ENCODE peak calls at places on chromosomes 13 and 19, in ten cellular contexts. One of them, this sample, is unnamed.

GRCh38 chr19:14107581-14108461 is 9.7 kb downstream of the PRKACA start:
- DNase-seq in C1 segment of cervical spinal cord: no peak
- DNase-seq in H54: no peak
- DNase-seq in tibial artery: no peak
- DNase-seq in left cardiac atrium: peak
- DNase-seq in transverse colon: no peak
- DNase-seq in AG10803: no peak
- DNase-seq in stimulated activated CD4-positive, alpha-beta T cell treated with anti-CD3 and anti-CD28 coated beads, Interleukin-4, amount 100 ng/mL, for 24 hours: no peak
- DNase-seq in germinal center: no peak
- DNase-seq in mucosa of gallbladder: no peak
- DNase-seq in this sample: no peak

GRCh38 chr19:55472463-55472862 is 4.0 kb upstream of the ZNF628 start:
- DNase-seq in AG10803: peak
- DNase-seq in C1 segment of cervical spinal cord: no peak
- DNase-seq in tibial artery: no peak
- DNase-seq in left cardiac atrium: no peak
- DNase-seq in stimulated activated CD4-positive, alpha-beta T cell treated with anti-CD3 and anti-CD28 coated beads, Interleukin-4, amount 100 ng/mL, for 24 hours: no peak
- DNase-seq in H54: peak
- DNase-seq in mucosa of gallbladder: no peak
- DNase-seq in germinal center: no peak
- DNase-seq in transverse colon: no peak
- DNase-seq in this sample: no peak

GRCh38 chr13:95191821-95192220 is 109.4 kb downstream of the ABCC4 start:
- DNase-seq in AG10803: peak
- DNase-seq in C1 segment of cervical spinal cord: peak
- DNase-seq in germinal center: peak
- DNase-seq in tibial artery: peak
- DNase-seq in transverse colon: peak
- DNase-seq in left cardiac atrium: peak
- DNase-seq in H54: peak
- DNase-seq in mucosa of gallbladder: peak
- DNase-seq in stimulated activated CD4-positive, alpha-beta T cell treated with anti-CD3 and anti-CD28 coated beads, Interleukin-4, amount 100 ng/mL, for 24 hours: peak
- DNase-seq in this sample: peak

GRCh38 chr13:41709511-41709910 is 251.4 kb downstream of the VWA8 start:
- DNase-seq in transverse colon: no peak
- DNase-seq in tibial artery: no peak
- DNase-seq in H54: no peak
- DNase-seq in stimulated activated CD4-positive, alpha-beta T cell treated with anti-CD3 and anti-CD28 coated beads, Interleukin-4, amount 100 ng/mL, for 24 hours: no peak
- DNase-seq in mucosa of gallbladder: no peak
- DNase-seq in left cardiac atrium: no peak
- DNase-seq in C1 segment of cervical spinal cord: no peak
- DNase-seq in AG10803: peak
- DNase-seq in germinal center: no peak
- DNase-seq in this sample: no peak

GRCh38 chr19:23055946-23056345 is 53.0 kb upstream of the ZNF728 start:
- DNase-seq in mucosa of gallbladder: no peak
- DNase-seq in left cardiac atrium: no peak
- DNase-seq in tibial artery: no peak
- DNase-seq in C1 segment of cervical spinal cord: no peak
- DNase-seq in AG10803: no peak
- DNase-seq in transverse colon: no peak
- DNase-seq in H54: no peak
- DNase-seq in stimulated activated CD4-positive, alpha-beta T cell treated with anti-CD3 and anti-CD28 coated beads, Interleukin-4, amount 100 ng/mL, for 24 hours: no peak
- DNase-seq in germinal center: no peak
- DNase-seq in this sample: no peak

GRCh38 chr13:51557875-51558604 is 26.2 kb upstream of the WDFY2 start:
- DNase-seq in H54: peak
- DNase-seq in stimulated activated CD4-positive, alpha-beta T cell treated with anti-CD3 and anti-CD28 coated beads, Interleukin-4, amount 100 ng/mL, for 24 hours: no peak
- DNase-seq in C1 segment of cervical spinal cord: no peak
- DNase-seq in germinal center: no peak
- DNase-seq in left cardiac atrium: no peak
- DNase-seq in tibial artery: no peak
- DNase-seq in AG10803: peak
- DNase-seq in transverse colon: no peak
- DNase-seq in mucosa of gallbladder: no peak
- DNase-seq in this sample: peak

GRCh38 chr13:82216165-82216564 is 1666.1 kb downstream of the SLITRK1 start:
- DNase-seq in mucosa of gallbladder: no peak
- DNase-seq in C1 segment of cervical spinal cord: no peak
- DNase-seq in transverse colon: no peak
- DNase-seq in left cardiac atrium: no peak
- DNase-seq in tibial artery: no peak
- DNase-seq in AG10803: no peak
- DNase-seq in germinal center: no peak
- DNase-seq in stimulated activated CD4-positive, alpha-beta T cell treated with anti-CD3 and anti-CD28 coated beads, Interleukin-4, amount 100 ng/mL, for 24 hours: no peak
- DNase-seq in H54: no peak
- DNase-seq in this sample: no peak

GRCh38 chr19:30103981-30104380 is 161.9 kb downstream of the URI1 start:
- DNase-seq in germinal center: no peak
- DNase-seq in AG10803: no peak
- DNase-seq in H54: no peak
- DNase-seq in transverse colon: no peak
- DNase-seq in mucosa of gallbladder: no peak
- DNase-seq in C1 segment of cervical spinal cord: no peak
- DNase-seq in stimulated activated CD4-positive, alpha-beta T cell treated with anti-CD3 and anti-CD28 coated beads, Interleukin-4, amount 100 ng/mL, for 24 hours: no peak
- DNase-seq in tibial artery: no peak
- DNase-seq in left cardiac atrium: no peak
- DNase-seq in this sample: no peak

GRCh38 chr19:46461537-46461936 is 9.8 kb downstream of the PNMA8A start:
- DNase-seq in transverse colon: no peak
- DNase-seq in AG10803: peak
- DNase-seq in C1 segment of cervical spinal cord: no peak
- DNase-seq in stimulated activated CD4-positive, alpha-beta T cell treated with anti-CD3 and anti-CD28 coated beads, Interleukin-4, amount 100 ng/mL, for 24 hours: no peak
- DNase-seq in tibial artery: no peak
- DNase-seq in germinal center: no peak
- DNase-seq in H54: no peak
- DNase-seq in mucosa of gallbladder: no peak
- DNase-seq in left cardiac atrium: no peak
- DNase-seq in this sample: no peak